ENCODE peak calls at places on chromosomes 7 and 10, in ten cellular contexts. J, C, X, P, A, T, E, I, D and U are unnamed samples.

GRCh38 chr10:31605846-31606543 is 287.0 kb downstream of the ZEB1 start:
- DNase-seq in E (no peak), J (no peak), A (no peak), D (no peak), I (no peak), X (peak), T (no peak), P (no peak), C (no peak), U (no peak)

GRCh38 chr7:80361948-80362347 is 149.9 kb downstream of the GNAT3 start:
- DNase-seq in C (no peak), I (no peak), E (peak), P (no peak), A (no peak), D (no peak), T (no peak), X (no peak), J (no peak), U (no peak)

GRCh38 chr7:128835790-128836641 is 5.8 kb downstream of the FLNC start:
- DNase-seq in C (no peak), E (peak), T (no peak), J (peak), P (no peak), I (no peak), D (no peak), X (peak), A (no peak), U (peak)

GRCh38 chr10:10293431-10293830 is 724.2 kb upstream of the CELF2 start:
- DNase-seq in C (no peak), T (no peak), X (peak), J (no peak), P (no peak), I (no peak), E (no peak), D (no peak), A (no peak), U (peak)

GRCh38 chr10:55400075-55400474 is 599.0 kb upstream of the PCDH15 start:
- DNase-seq in C (no peak), X (peak), E (no peak), A (no peak), P (no peak), T (peak), J (no peak), I (no peak), D (no peak), U (no peak)

GRCh38 chr7:18352339-18353255 is 143.0 kb upstream of the HDAC9 start:
- DNase-seq in X (peak), C (peak), E (peak), A (no peak), D (peak), J (peak), T (peak), P (peak), I (peak), U (peak)

GRCh38 chr10:71035511-71036278 is 147.3 kb upstream of the PCBD1 start:
- DNase-seq in A (no peak), X (no peak), I (no peak), E (no peak), T (no peak), C (no peak), D (no peak), P (no peak), J (no peak), U (no peak)

GRCh38 chr10:69883256-69883655 is 81.5 kb downstream of the COL13A1 start:
- DNase-seq in A (no peak), J (no peak), I (no peak), T (no peak), P (peak), E (no peak), C (no peak), X (no peak), D (no peak), U (no peak)

GRCh38 chr7:154843670-154844237 is 159.2 kb downstream of the PAXIP1 start:
- DNase-seq in E (no peak), P (no peak), I (no peak), J (no peak), X (no peak), C (no peak), A (no peak), T (no peak), D (no peak), U (no peak)

GRCh38 chr10:3986407-3987141 is 201.6 kb upstream of the KLF6 start:
- DNase-seq in J (no peak), E (no peak), D (no peak), I (no peak), T (no peak), C (no peak), A (no peak), P (no peak), X (no peak), U (no peak)

GRCh38 chr10:71864861-71865473 is 13.9 kb upstream of the PSAP start:
- DNase-seq in I (no peak), C (peak), J (no peak), A (no peak), D (no peak), P (no peak), E (peak), T (no peak), X (peak), U (no peak)

GRCh38 chr7:2281556-2281955 is 32.7 kb downstream of the SNX8 start:
- DNase-seq in T (no peak), C (no peak), P (no peak), X (peak), E (peak), D (no peak), J (no peak), A (no peak), I (no peak), U (peak)

GRCh38 chr7:41979834-41980307 is 257.1 kb downstream of the GLI3 start:
- DNase-seq in J (no peak), P (no peak), C (peak), A (no peak), I (no peak), D (no peak), T (no peak), E (peak), X (peak), U (peak)

GRCh38 chr7:95199779-95200558 is 124.4 kb downstream of the PON1 start:
- DNase-seq in D (peak), E (peak), C (peak), J (peak), T (no peak), P (peak), A (no peak), I (no peak), X (peak), U (peak)

GRCh38 chr10:96833220-96834001 is 1.3 kb downstream of the LCOR start:
- DNase-seq in C (peak), J (no peak), D (peak), A (no peak), E (peak), T (no peak), I (no peak), P (no peak), X (peak), U (peak)

GRCh38 chr10:71963351-71963755 is 842 bp upstream of the CHST3 start:
- DNase-seq in T (no peak), A (no peak), J (no peak), D (no peak), X (no peak), P (no peak), E (no peak), I (no peak), C (no peak), U (peak)

GRCh38 chr10:58930497-58930896 is 245.9 kb upstream of the PHYHIPL start:
- DNase-seq in X (no peak), C (no peak), J (no peak), A (no peak), D (no peak), T (no peak), P (no peak), E (peak), I (no peak), U (peak)

GRCh38 chr7:111077001-111077400 is 13.9 kb upstream of the LRRN3 start:
- DNase-seq in X (no peak), T (no peak), J (no peak), E (no peak), D (no peak), C (no peak), I (no peak), A (no peak), P (no peak), U (no peak)

GRCh38 chr10:23106508-23106907 is 11.1 kb downstream of the MSRB2 start:
- DNase-seq in P (no peak), T (no peak), C (no peak), J (no peak), I (no peak), X (no peak), A (no peak), E (no peak), D (no peak), U (no peak)

GRCh38 chr7:121798896-121799295 is 74.1 kb upstream of the PTPRZ1 start:
- DNase-seq in E (peak), D (no peak), I (no peak), X (no peak), P (no peak), T (no peak), J (no peak), C (no peak), A (no peak), U (no peak)